ENCODE peak calls at places on chromosomes 5 and 9, in seven cellular contexts. N, I, P, T, O, K and B are unnamed samples.
A peak's percentile ranks its signal among the peaks of the same experiment; 100 is the strongest.

GRCh38 chr9:19408316-19408692 is 505 bp upstream of the ACER2 start:
- DNase-seq in P (no peak), I (no peak), K (no peak), N (no peak), O (no peak), T (no peak), B (no peak)

GRCh38 chr5:87246046-87246445 is 21.6 kb upstream of the RASA1 start:
- DNase-seq in O (no peak), P (no peak), N (no peak), I (no peak), T (no peak), K (peak; percentile 2), B (no peak)

GRCh38 chr5:146447734-146448380 is 724 bp downstream of the TCERG1 start:
- DNase-seq in N (no peak), P (peak; percentile 33), T (peak; percentile 50), K (no peak), I (no peak), O (peak; percentile 67), B (no peak)

GRCh38 chr9:94656190-94656589 is 16.9 kb upstream of the FBP1 start:
- DNase-seq in P (peak; percentile 36), I (no peak), N (no peak), T (no peak), K (no peak), O (peak; percentile 66), B (no peak)

GRCh38 chr9:136044207-136044970 is 50.7 kb downstream of the NACC2 start:
- DNase-seq in O (no peak), K (no peak), I (no peak), P (no peak), N (no peak), T (no peak), B (no peak)

GRCh38 chr9:2677927-2678889 is 39.1 kb upstream of the KCNV2 start:
- DNase-seq in N (no peak), P (no peak), I (no peak), K (no peak), O (no peak), T (no peak), B (no peak)

GRCh38 chr5:146213210-146213838 is 9.9 kb downstream of the RBM27 start:
- DNase-seq in T (peak; percentile 28), P (peak; percentile 35), O (no peak), I (no peak), N (no peak), K (no peak), B (no peak)

GRCh38 chr9:92512622-92513021 is 23.2 kb downstream of the ECM2 start:
- DNase-seq in I (no peak), K (no peak), O (no peak), N (no peak), T (peak; percentile 72), P (peak; percentile 38), B (no peak)

GRCh38 chr5:157944938-157945337 is 86.0 kb upstream of the CLINT1 start:
- DNase-seq in T (no peak), P (no peak), O (no peak), I (no peak), N (no peak), K (no peak), B (no peak)

GRCh38 chr9:70013598-70014196 is 30.0 kb upstream of the MAMDC2 start:
- DNase-seq in P (peak; percentile 46), N (no peak), T (peak; percentile 95), O (no peak), K (peak; percentile 17), I (no peak), B (no peak)

GRCh38 chr9:136754059-136754572 is 3.9 kb downstream of the LCN8 start:
- DNase-seq in K (no peak), P (no peak), O (no peak), T (no peak), N (no peak), I (no peak), B (no peak)